ENCODE peak calls at places on chromosome 1, in ten cellular contexts. U is CD8-positive, alpha-beta memory T cell; K is heart left ventricle; Z is tibial artery; N is PC-9; W is suprapubic skin; L is heart right ventricle; D is CD4-positive, CD25-positive, alpha-beta regulatory T cell; M is K562; V is PC-3. J is an unnamed sample.
A peak's percentile ranks its signal among the peaks of the same experiment; 100 is the strongest.

GRCh38 chr1:146032613-146033219 is 11.2 kb upstream of the HJV start:
- DNase-seq in U (no peak), K (no peak), Z (no peak), N (no peak), W (no peak), L (no peak), D (no peak), M (peak; percentile 42), V (peak; percentile 81), J (no peak)

GRCh38 chr1:22747021-22747734 is 36.5 kb downstream of the EPHB2 start:
- DNase-seq in U (no peak), K (no peak), Z (no peak), N (peak; percentile 72), W (no peak), L (no peak), D (no peak), M (no peak), V (peak; percentile 95), J (no peak)

GRCh38 chr1:25922064-25922632 is 15.9 kb upstream of the STMN1 start:
- DNase-seq in U (no peak), K (no peak), Z (no peak), N (no peak), W (no peak), L (no peak), D (no peak), M (no peak), V (no peak), J (no peak)

GRCh38 chr1:108107658-108108057 is 92.5 kb downstream of the SLC25A24 start:
- DNase-seq in U (no peak), K (no peak), Z (no peak), N (peak; percentile 16), W (no peak), L (no peak), D (no peak), M (no peak), V (peak; percentile 87), J (peak; percentile 5)

GRCh38 chr1:76862447-76862846 is 4.8 kb upstream of the ST6GALNAC5 start:
- DNase-seq in U (no peak), K (no peak), Z (no peak), N (no peak), W (no peak), L (no peak), D (no peak), M (no peak), V (peak; percentile 12), J (no peak)

GRCh38 chr1:60280764-60281278 is 207.3 kb upstream of the C1orf87 start:
- DNase-seq in U (no peak), K (no peak), Z (no peak), N (no peak), W (no peak), L (no peak), D (no peak), M (no peak), V (no peak), J (no peak)

GRCh38 chr1:185911978-185912377 is 177.8 kb downstream of the HMCN1 start:
- DNase-seq in U (no peak), K (no peak), Z (no peak), N (no peak), W (no peak), L (no peak), D (no peak), M (no peak), V (no peak), J (no peak)

GRCh38 chr1:145849356-145850165 is 4.1 kb downstream of the NUDT17 start:
- DNase-seq in U (no peak), K (no peak), Z (no peak), N (peak; percentile 20), W (no peak), L (no peak), D (no peak), M (peak; percentile 41), V (no peak), J (no peak)

GRCh38 chr1:150008699-150009098 is 1.8 kb downstream of the OTUD7B start:
- DNase-seq in U (no peak), K (no peak), Z (no peak), N (no peak), W (no peak), L (no peak), D (no peak), M (no peak), V (no peak), J (no peak)

GRCh38 chr1:150010388-150011115 is at the start of gene OTUD7B:
- DNase-seq in U (peak; percentile 57), K (peak; percentile 93), Z (peak; percentile 94), N (peak; percentile 87), W (peak; percentile 91), L (peak; percentile 86), D (peak; percentile 48), M (peak; percentile 89), V (peak; percentile 94), J (peak; percentile 30)

GRCh38 chr1:150006881-150007401 is 3.6 kb downstream of the OTUD7B start:
- DNase-seq in U (no peak), K (no peak), Z (no peak), N (no peak), W (no peak), L (no peak), D (no peak), M (peak; percentile 32), V (peak; percentile 54), J (no peak)

GRCh38 chr1:150012611-150013010 is 2.1 kb upstream of the OTUD7B start:
- DNase-seq in U (no peak), K (no peak), Z (no peak), N (no peak), W (no peak), L (no peak), D (no peak), M (no peak), V (no peak), J (no peak)

DNA sequence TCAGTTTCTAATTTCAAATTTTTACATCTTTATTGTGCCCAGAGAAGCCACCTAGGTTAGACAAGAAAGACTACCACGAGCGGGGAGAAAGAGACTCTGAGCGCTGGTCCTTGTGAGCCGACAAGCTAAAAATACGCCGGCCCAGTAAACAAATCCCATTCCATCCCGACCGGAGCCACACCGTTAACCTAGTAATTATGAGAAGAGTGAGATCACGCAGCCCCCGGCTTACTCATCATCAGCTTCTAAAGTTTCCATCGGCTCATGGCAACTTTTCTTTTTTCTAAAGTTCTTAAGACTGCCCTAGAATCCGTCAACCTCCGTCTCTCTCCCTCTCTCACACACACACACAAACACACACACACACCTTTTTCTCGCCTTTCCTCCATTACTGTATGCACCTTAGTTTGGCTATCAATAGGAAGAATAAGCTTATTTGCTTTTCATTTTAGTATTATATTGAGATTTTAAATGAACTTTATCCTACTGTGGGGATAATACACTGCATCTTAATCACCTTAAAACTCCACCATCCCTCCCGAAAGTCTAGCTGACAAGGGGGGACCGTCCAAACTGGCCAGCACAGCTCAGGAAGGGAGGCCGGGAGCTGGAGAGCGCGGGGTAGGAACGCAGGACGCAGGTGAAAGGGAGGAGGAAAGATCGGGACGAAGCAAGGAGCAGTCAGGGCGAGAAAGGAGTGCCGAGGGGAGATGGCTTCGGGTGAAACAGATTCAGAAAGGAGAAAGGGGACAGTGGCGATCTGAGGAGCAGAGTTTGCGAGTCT is 730 bp downstream of the OTUD7B start:
- DNase-seq in U (peak; percentile 5), K (peak; percentile 62), Z (peak; percentile 74), N (peak; percentile 34), W (no peak), L (peak; percentile 38), D (peak; percentile 10), M (peak; percentile 38), V (peak; percentile 79), J (no peak)
- H3K9me3 ChIP-seq in U (no peaks in the 10 kb centered on the region), K (no peaks in the 10 kb centered on the region), Z (no peaks in the 10 kb centered on the region), N (no peaks in the 10 kb centered on the region), W (no peaks in the 10 kb centered on the region), L (no peaks in the 10 kb centered on the region), D (no peaks in the 10 kb centered on the region), M (no peaks in the 10 kb centered on the region), V (no peaks in the 10 kb centered on the region), J (no peaks in the 10 kb centered on the region)

GRCh38 chr1:247883346-247883745 is 12.0 kb upstream of the OR2W3 start:
- DNase-seq in U (no peak), K (no peak), Z (no peak), N (no peak), W (no peak), L (no peak), D (no peak), M (no peak), V (no peak), J (no peak)
- H3K9me3 ChIP-seq in U (no peaks in the 10 kb centered on the region), K (no peaks in the 10 kb centered on the region), Z (no peaks in the 10 kb centered on the region), N (no peaks in the 10 kb centered on the region), W (no peaks in the 10 kb centered on the region), L (no peaks in the 10 kb centered on the region), D (no peaks in the 10 kb centered on the region), M (no peaks in the 10 kb centered on the region), V (no peaks in the 10 kb centered on the region), J (no peaks in the 10 kb centered on the region)

GRCh38 chr1:230798491-230798890 is 51.3 kb downstream of the CAPN9 start:
- DNase-seq in U (no peak), K (no peak), Z (no peak), N (no peak), W (no peak), L (no peak), D (no peak), M (no peak), V (no peak), J (no peak)

GRCh38 chr1:230794871-230795645 is 47.9 kb downstream of the CAPN9 start:
- DNase-seq in U (no peak), K (no peak), Z (no peak), N (no peak), W (no peak), L (no peak), D (no peak), M (no peak), V (no peak), J (no peak)

GRCh38 chr1:230798187-230798484 is 50.9 kb downstream of the CAPN9 start:
- DNase-seq in U (no peak), K (no peak), Z (no peak), N (no peak), W (no peak), L (no peak), D (no peak), M (no peak), V (no peak), J (no peak)

GRCh38 chr1:230797376-230798186 is 50.4 kb downstream of the CAPN9 start:
- DNase-seq in U (no peak), K (no peak), Z (peak; percentile 82), N (peak; percentile 43), W (peak; percentile 82), L (peak; percentile 75), D (no peak), M (peak; percentile 73), V (peak; percentile 78), J (no peak)

GRCh38 chr1:230796626-230797025 is 49.4 kb downstream of the CAPN9 start:
- DNase-seq in U (no peak), K (no peak), Z (no peak), N (no peak), W (no peak), L (no peak), D (no peak), M (no peak), V (no peak), J (no peak)
- H3K9me3 ChIP-seq in U (no peaks in the 10 kb centered on the region), K (no peaks in the 10 kb centered on the region), Z (no peaks in the 10 kb centered on the region), N (no peaks in the 10 kb centered on the region), W (no peaks in the 10 kb centered on the region), L (no peaks in the 10 kb centered on the region), D (no peaks in the 10 kb centered on the region), M (no peaks in the 10 kb centered on the region), V (no peaks in the 10 kb centered on the region), J (no peaks in the 10 kb centered on the region)

DNA sequence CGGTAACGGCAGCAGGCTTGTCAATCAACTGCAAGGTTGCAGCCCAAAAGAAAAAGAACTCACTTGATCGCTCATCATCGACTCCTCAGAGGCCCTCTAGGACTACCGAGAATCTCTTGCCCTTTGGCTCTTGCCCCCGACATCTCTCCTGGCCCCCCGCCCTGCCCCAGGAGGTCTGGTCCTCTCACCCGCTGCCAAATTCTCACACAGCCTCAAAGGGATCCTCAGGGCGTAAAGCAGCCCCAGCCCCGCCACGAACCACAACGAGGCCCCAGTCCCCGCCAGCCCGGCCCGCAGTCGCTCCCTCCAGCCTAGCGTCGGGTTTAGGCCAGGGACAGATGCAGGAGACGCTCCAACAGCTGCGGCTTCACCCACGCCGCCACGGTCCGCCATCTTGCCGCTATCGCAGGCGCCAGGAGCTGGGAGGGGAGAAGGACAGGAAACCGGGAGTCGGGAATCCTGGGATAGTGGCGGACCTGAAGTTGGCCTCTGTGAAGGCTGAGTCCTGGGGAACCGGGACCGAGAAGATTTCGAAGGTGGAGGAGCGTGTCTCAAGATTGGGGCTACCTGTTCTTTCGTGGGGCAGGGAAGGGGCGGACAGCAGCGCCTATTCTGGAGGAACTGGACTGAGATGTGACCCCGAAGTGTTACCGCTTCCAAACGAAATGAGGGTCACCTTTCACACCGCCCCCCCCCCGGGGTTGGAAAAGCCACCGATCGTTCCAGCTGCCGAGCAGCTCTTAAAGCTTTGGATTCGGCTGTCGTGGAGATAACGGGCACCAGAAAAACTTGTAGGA is at the start of gene ST7L:
- DNase-seq in U (peak; percentile 41), K (peak; percentile 84), Z (peak; percentile 86), N (peak; percentile 48), W (peak; percentile 84), L (peak; percentile 88), D (peak; percentile 47), M (peak; percentile 66), V (peak; percentile 63), J (peak; percentile 48)
- H3K9me3 ChIP-seq in U (no peaks in the 10 kb centered on the region), K (no peaks in the 10 kb centered on the region), Z (no peaks in the 10 kb centered on the region), N (no peaks in the 10 kb centered on the region), W (no peaks in the 10 kb centered on the region), L (no peaks in the 10 kb centered on the region), D (no peaks in the 10 kb centered on the region), M (no peaks in the 10 kb centered on the region), V (no peaks in the 10 kb centered on the region), J (no peaks in the 10 kb centered on the region)